ENCODE peak calls at places on chromosomes 2 and 18, in six cellular contexts. One of them, this sample, is unnamed.

GRCh38 chr2:12861344-12861942 is 144.7 kb downstream of the TRIB2 start:
- DNase-seq in HEK293T: no peak
- DNase-seq in uterus: no peak
- DNase-seq in LoVo: no peak
- DNase-seq in M059J: peak
- DNase-seq in GM06990: no peak
- DNase-seq in this sample: no peak

GRCh38 chr2:7594211-7594610 is 677.0 kb downstream of the RNF144A start:
- DNase-seq in uterus: no peak
- DNase-seq in HEK293T: no peak
- DNase-seq in LoVo: no peak
- DNase-seq in M059J: no peak
- DNase-seq in GM06990: no peak
- DNase-seq in this sample: no peak

GRCh38 chr2:70991742-70992141 is 2.9 kb downstream of the TEX261 start:
- DNase-seq in uterus: no peak
- DNase-seq in LoVo: no peak
- DNase-seq in HEK293T: no peak
- DNase-seq in M059J: no peak
- DNase-seq in GM06990: no peak
- DNase-seq in this sample: no peak

GRCh38 chr2:219542931-219543595 is 546 bp downstream of the CHPF start:
- DNase-seq in HEK293T: peak
- DNase-seq in uterus: no peak
- DNase-seq in GM06990: no peak
- DNase-seq in LoVo: peak
- DNase-seq in M059J: peak
- DNase-seq in this sample: no peak

GRCh38 chr2:12211326-12212170 is 465.1 kb downstream of the LPIN1 start:
- DNase-seq in GM06990: no peak
- DNase-seq in uterus: no peak
- DNase-seq in LoVo: no peak
- DNase-seq in HEK293T: no peak
- DNase-seq in M059J: no peak
- DNase-seq in this sample: no peak

GRCh38 chr2:178029342-178029741 is 43.2 kb downstream of the PDE11A start:
- DNase-seq in GM06990: no peak
- DNase-seq in HEK293T: no peak
- DNase-seq in uterus: no peak
- DNase-seq in M059J: no peak
- DNase-seq in LoVo: no peak
- DNase-seq in this sample: no peak

GRCh38 chr2:175837046-175837445 is 165.0 kb downstream of the LNPK start:
- DNase-seq in uterus: no peak
- DNase-seq in HEK293T: no peak
- DNase-seq in M059J: peak
- DNase-seq in GM06990: no peak
- DNase-seq in LoVo: no peak
- DNase-seq in this sample: no peak

GRCh38 chr2:102520009-102520408 is 47.0 kb downstream of the SLC9A4 start:
- DNase-seq in GM06990: no peak
- DNase-seq in M059J: peak
- DNase-seq in HEK293T: peak
- DNase-seq in LoVo: peak
- DNase-seq in uterus: no peak
- DNase-seq in this sample: peak

GRCh38 chr18:58569490-58569911 is 59.4 kb downstream of the ALPK2 start:
- DNase-seq in uterus: no peak
- DNase-seq in HEK293T: no peak
- DNase-seq in GM06990: no peak
- DNase-seq in LoVo: no peak
- DNase-seq in M059J: no peak
- DNase-seq in this sample: no peak

This sample was measured in HCT116.